ENCODE peak calls at places on chromosomes 4 and X, in six cellular contexts. One of them, this sample, is unnamed.

GRCh38 chr4:152609460-152609859 is 70.3 kb downstream of the TMEM154 start:
- DNase-seq in LHCN-M2: no peak
- DNase-seq in NCI-H774: no peak
- DNase-seq in T-helper 9 cell: no peak
- DNase-seq in tibial artery: no peak
- DNase-seq in smooth muscle cell of the brain vasculature: no peak
- DNase-seq in this sample: no peak

GRCh38 chrX:101931104-101931493 is 728 bp downstream of the ZMAT1 start:
- DNase-seq in tibial artery: no peak
- DNase-seq in smooth muscle cell of the brain vasculature: no peak
- DNase-seq in LHCN-M2: no peak
- DNase-seq in NCI-H774: peak; percentile 13
- DNase-seq in T-helper 9 cell: no peak
- DNase-seq in this sample: no peak

GRCh38 chr4:137825505-137825904 is 293.2 kb upstream of the PCDH18 start:
- DNase-seq in NCI-H774: no peak
- DNase-seq in LHCN-M2: no peak
- DNase-seq in smooth muscle cell of the brain vasculature: no peak
- DNase-seq in T-helper 9 cell: no peak
- DNase-seq in tibial artery: no peak
- DNase-seq in this sample: no peak

GRCh38 chrX:100654256-100654655 is 10.3 kb downstream of the SRPX2 start:
- DNase-seq in T-helper 9 cell: no peak
- DNase-seq in tibial artery: no peak
- DNase-seq in LHCN-M2: no peak
- DNase-seq in smooth muscle cell of the brain vasculature: no peak
- DNase-seq in NCI-H774: no peak
- DNase-seq in this sample: peak; percentile 48

GRCh38 chr4:57018930-57019329 is 40.2 kb downstream of the POLR2B start:
- DNase-seq in tibial artery: no peak
- DNase-seq in T-helper 9 cell: no peak
- DNase-seq in LHCN-M2: no peak
- DNase-seq in smooth muscle cell of the brain vasculature: no peak
- DNase-seq in NCI-H774: no peak
- DNase-seq in this sample: no peak

GRCh38 chr4:1809754-1810502 is 16.8 kb downstream of the FGFR3 start:
- DNase-seq in NCI-H774: peak; percentile 5
- DNase-seq in tibial artery: no peak
- DNase-seq in smooth muscle cell of the brain vasculature: peak; percentile 29
- DNase-seq in T-helper 9 cell: peak; percentile 57
- DNase-seq in LHCN-M2: peak; percentile 38
- DNase-seq in this sample: peak; percentile 52

GRCh38 chrX:69289046-69289838 is 124.0 kb upstream of the PJA1 start:
- DNase-seq in LHCN-M2: no peak
- DNase-seq in tibial artery: no peak
- DNase-seq in NCI-H774: no peak
- DNase-seq in smooth muscle cell of the brain vasculature: no peak
- DNase-seq in T-helper 9 cell: no peak
- DNase-seq in this sample: no peak

GRCh38 chrX:154074199-154074598 is 23.3 kb downstream of the MECP2 start:
- DNase-seq in LHCN-M2: peak; percentile 70
- DNase-seq in T-helper 9 cell: no peak
- DNase-seq in smooth muscle cell of the brain vasculature: no peak
- DNase-seq in NCI-H774: no peak
- DNase-seq in tibial artery: no peak
- DNase-seq in this sample: no peak

GRCh38 chr4:146661368-146661767 is 22.7 kb downstream of the POU4F2 start:
- DNase-seq in T-helper 9 cell: no peak
- DNase-seq in smooth muscle cell of the brain vasculature: no peak
- DNase-seq in NCI-H774: no peak
- DNase-seq in LHCN-M2: no peak
- DNase-seq in tibial artery: no peak
- DNase-seq in this sample: no peak